ENCODE peak calls at places on chromosomes 3 and 15, in five cellular contexts. One of them, this sample, is unnamed.

GRCh38 chr15:57599299-57599810 is 7.7 kb downstream of the MYZAP start:
- DNase-seq in right atrium auricular region: no peak
- DNase-seq in PC-3: no peak
- DNase-seq in H9: no peak
- DNase-seq in foreskin fibroblast: no peak
- DNase-seq in this sample: no peak

GRCh38 chr15:35998637-35999036 is 452.7 kb upstream of the DPH6 start:
- DNase-seq in right atrium auricular region: no peak
- DNase-seq in PC-3: no peak
- DNase-seq in H9: no peak
- DNase-seq in foreskin fibroblast: no peak
- DNase-seq in this sample: no peak

GRCh38 chr15:76312540-76313174 is 1.4 kb upstream of the ETFA start:
- DNase-seq in right atrium auricular region: no peak
- DNase-seq in PC-3: peak
- DNase-seq in H9: no peak
- DNase-seq in foreskin fibroblast: peak
- DNase-seq in this sample: no peak

GRCh38 chr3:169026543-169027181 is 636.9 kb downstream of the MECOM start:
- DNase-seq in right atrium auricular region: no peak
- DNase-seq in PC-3: peak
- DNase-seq in H9: no peak
- DNase-seq in foreskin fibroblast: peak
- DNase-seq in this sample: peak

GRCh38 chr15:72105111-72105510 is 12.8 kb downstream of the MYO9A start:
- DNase-seq in right atrium auricular region: no peak
- DNase-seq in PC-3: no peak
- DNase-seq in H9: no peak
- DNase-seq in foreskin fibroblast: no peak
- DNase-seq in this sample: no peak

GRCh38 chr15:91992940-91993339 is 139.4 kb downstream of the SLCO3A1 start:
- DNase-seq in right atrium auricular region: no peak
- DNase-seq in PC-3: no peak
- DNase-seq in H9: no peak
- DNase-seq in foreskin fibroblast: no peak
- DNase-seq in this sample: no peak

GRCh38 chr3:114376091-114376490 is 82.3 kb downstream of the TIGIT start:
- DNase-seq in right atrium auricular region: no peak
- DNase-seq in PC-3: no peak
- DNase-seq in H9: no peak
- DNase-seq in foreskin fibroblast: peak
- DNase-seq in this sample: no peak

GRCh38 chr15:44207643-44208042 is 12.6 kb upstream of the FRMD5 start:
- DNase-seq in right atrium auricular region: no peak
- DNase-seq in PC-3: peak
- DNase-seq in H9: no peak
- DNase-seq in foreskin fibroblast: peak
- DNase-seq in this sample: no peak

GRCh38 chr15:79035111-79035601 is 55.4 kb downstream of the RASGRF1 start:
- DNase-seq in right atrium auricular region: no peak
- DNase-seq in PC-3: no peak
- DNase-seq in H9: peak
- DNase-seq in foreskin fibroblast: peak
- DNase-seq in this sample: no peak

GRCh38 chr3:94626599-94626998 is 563.7 kb downstream of the NSUN3 start:
- DNase-seq in right atrium auricular region: no peak
- DNase-seq in PC-3: no peak
- DNase-seq in H9: no peak
- DNase-seq in foreskin fibroblast: no peak
- DNase-seq in this sample: no peak

GRCh38 chr3:190038050-190038631 is 82.6 kb downstream of the P3H2 start:
- DNase-seq in right atrium auricular region: no peak
- DNase-seq in PC-3: peak
- DNase-seq in H9: no peak
- DNase-seq in foreskin fibroblast: peak
- DNase-seq in this sample: peak

GRCh38 chr3:74390121-74390870 is 224.2 kb downstream of the CNTN3 start:
- DNase-seq in right atrium auricular region: no peak
- DNase-seq in PC-3: no peak
- DNase-seq in H9: no peak
- DNase-seq in foreskin fibroblast: no peak
- DNase-seq in this sample: no peak

GRCh38 chr3:194067949-194068362 is 68.0 kb upstream of the HES1 start:
- DNase-seq in right atrium auricular region: no peak
- DNase-seq in PC-3: peak
- DNase-seq in H9: no peak
- DNase-seq in foreskin fibroblast: no peak
- DNase-seq in this sample: no peak

GRCh38 chr15:36458406-36458805 is 121.0 kb upstream of the CDIN1 start:
- DNase-seq in right atrium auricular region: no peak
- DNase-seq in PC-3: no peak
- DNase-seq in H9: no peak
- DNase-seq in foreskin fibroblast: peak
- DNase-seq in this sample: no peak

GRCh38 chr3:39499651-39500273 is 32.3 kb downstream of the MOBP start:
- DNase-seq in right atrium auricular region: no peak
- DNase-seq in PC-3: no peak
- DNase-seq in H9: no peak
- DNase-seq in foreskin fibroblast: no peak
- DNase-seq in this sample: no peak

GRCh38 chr3:100364421-100364820 is 29.9 kb downstream of the NIT2 start:
- DNase-seq in right atrium auricular region: no peak
- DNase-seq in PC-3: no peak
- DNase-seq in H9: no peak
- DNase-seq in foreskin fibroblast: no peak
- DNase-seq in this sample: no peak

GRCh38 chr15:48560321-48561051 is 85.0 kb downstream of the FBN1 start:
- DNase-seq in right atrium auricular region: no peak
- DNase-seq in PC-3: no peak
- DNase-seq in H9: no peak
- DNase-seq in foreskin fibroblast: no peak
- DNase-seq in this sample: no peak

GRCh38 chr3:8505621-8506020 is 4.0 kb downstream of the LMCD1 start:
- DNase-seq in right atrium auricular region: no peak
- DNase-seq in PC-3: peak
- DNase-seq in H9: no peak
- DNase-seq in foreskin fibroblast: no peak
- DNase-seq in this sample: no peak

GRCh38 chr3:54773251-54773650 is 154.6 kb downstream of the LRTM1 start:
- DNase-seq in right atrium auricular region: no peak
- DNase-seq in PC-3: no peak
- DNase-seq in H9: no peak
- DNase-seq in foreskin fibroblast: peak
- DNase-seq in this sample: no peak

GRCh38 chr3:50314816-50315215 is 7.7 kb downstream of the HYAL2 start:
- DNase-seq in right atrium auricular region: no peak
- DNase-seq in PC-3: no peak
- DNase-seq in H9: no peak
- DNase-seq in foreskin fibroblast: no peak
- DNase-seq in this sample: no peak

GRCh38 chr3:50318615-50319014 is 3.9 kb downstream of the HYAL2 start:
- DNase-seq in right atrium auricular region: no peak
- DNase-seq in PC-3: no peak
- DNase-seq in H9: no peak
- DNase-seq in foreskin fibroblast: no peak
- DNase-seq in this sample: no peak

GRCh38 chr3:50317303-50317702 is 5.2 kb downstream of the HYAL2 start:
- DNase-seq in right atrium auricular region: no peak
- DNase-seq in PC-3: peak
- DNase-seq in H9: no peak
- DNase-seq in foreskin fibroblast: no peak
- DNase-seq in this sample: no peak

GRCh38 chr3:50318163-50318562 is 4.4 kb downstream of the HYAL2 start:
- DNase-seq in right atrium auricular region: no peak
- DNase-seq in PC-3: no peak
- DNase-seq in H9: no peak
- DNase-seq in foreskin fibroblast: no peak
- DNase-seq in this sample: no peak

GRCh38 chr3:50316657-50317242 is 5.8 kb downstream of the HYAL2 start:
- DNase-seq in right atrium auricular region: no peak
- DNase-seq in PC-3: peak
- DNase-seq in H9: peak
- DNase-seq in foreskin fibroblast: no peak
- DNase-seq in this sample: no peak
- TF ChIP-seq CTCF in right atrium auricular region: no peak
- TF ChIP-seq CTCF in PC-3: no peak
- TF ChIP-seq CTCF in H9: no peak
- TF ChIP-seq CTCF in foreskin fibroblast: no peak
- TF ChIP-seq CTCF in this sample: no peak

DNA sequence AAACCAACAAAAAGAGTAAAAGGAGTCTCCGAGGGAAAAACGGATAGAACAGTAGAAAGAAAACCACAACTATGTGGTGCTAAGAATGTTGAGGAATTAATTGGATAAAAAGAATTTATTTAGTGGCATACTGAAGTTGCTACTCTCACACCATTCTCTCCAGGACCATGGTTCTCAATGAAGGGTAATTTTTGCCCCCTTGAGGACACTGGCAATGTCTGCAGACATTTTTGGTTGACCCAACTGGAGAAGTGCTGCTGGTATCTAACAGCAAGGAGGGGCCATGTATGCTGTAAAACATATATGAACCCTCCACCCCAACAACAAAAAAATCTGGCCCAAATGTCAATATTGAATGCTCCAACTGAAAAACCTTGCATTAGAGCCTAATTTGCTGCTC is 85.9 kb upstream of the CSPG5 start:
- DNase-seq in right atrium auricular region: no peak
- DNase-seq in PC-3: peak
- DNase-seq in H9: no peak
- DNase-seq in foreskin fibroblast: no peak
- DNase-seq in this sample: no peak
- TF ChIP-seq CTCF in right atrium auricular region: no peak
- TF ChIP-seq CTCF in PC-3: peak
- TF ChIP-seq CTCF in H9: peak
- TF ChIP-seq CTCF in foreskin fibroblast: peak
- TF ChIP-seq CTCF in this sample: peak

GRCh38 chr15:63505842-63506222 is 1.4 kb downstream of the USP3 start:
- DNase-seq in right atrium auricular region: no peak
- DNase-seq in PC-3: no peak
- DNase-seq in H9: no peak
- DNase-seq in foreskin fibroblast: no peak
- DNase-seq in this sample: no peak
- TF ChIP-seq CTCF in right atrium auricular region: no peak
- TF ChIP-seq CTCF in PC-3: no peak
- TF ChIP-seq CTCF in H9: no peak
- TF ChIP-seq CTCF in foreskin fibroblast: no peak
- TF ChIP-seq CTCF in this sample: no peak

DNA sequence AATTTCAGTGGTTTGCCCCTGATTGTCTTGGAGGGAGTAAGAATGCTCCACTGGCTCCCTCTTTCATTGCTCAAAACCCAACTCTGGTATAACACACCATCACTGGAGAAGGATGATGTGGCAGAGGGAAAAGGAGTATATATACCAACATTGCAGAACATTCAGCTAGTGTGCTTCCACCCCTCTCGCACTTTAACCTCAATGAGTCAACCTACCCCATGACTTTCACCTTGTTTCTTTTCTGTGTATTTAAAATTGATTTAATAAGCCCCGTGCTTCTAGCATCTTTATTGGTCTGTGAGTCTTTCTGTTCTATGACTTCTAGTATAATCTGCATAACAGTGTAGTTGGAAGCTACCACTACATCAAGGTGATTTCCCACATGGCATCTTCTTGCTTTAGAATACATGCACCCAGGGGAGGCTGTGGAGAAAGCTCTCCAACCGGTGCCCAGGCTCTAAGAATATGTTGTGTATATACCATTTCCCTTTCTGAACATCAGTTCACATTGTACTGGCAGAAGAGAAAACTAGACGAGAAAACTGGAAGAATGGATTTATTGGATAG is 595.1 kb upstream of the TGFBR2 start:
- DNase-seq in right atrium auricular region: no peak
- DNase-seq in PC-3: peak
- DNase-seq in H9: no peak
- DNase-seq in foreskin fibroblast: peak
- DNase-seq in this sample: no peak
- TF ChIP-seq CTCF in right atrium auricular region: no peak
- TF ChIP-seq CTCF in PC-3: no peak
- TF ChIP-seq CTCF in H9: no peak
- TF ChIP-seq CTCF in foreskin fibroblast: no peak
- TF ChIP-seq CTCF in this sample: no peak

GRCh38 chr3:182601597-182601996 is 191.7 kb upstream of the ATP11B start:
- DNase-seq in right atrium auricular region: no peak
- DNase-seq in PC-3: no peak
- DNase-seq in H9: no peak
- DNase-seq in foreskin fibroblast: no peak
- DNase-seq in this sample: no peak
- TF ChIP-seq CTCF in right atrium auricular region: no peak
- TF ChIP-seq CTCF in PC-3: no peak
- TF ChIP-seq CTCF in H9: no peak
- TF ChIP-seq CTCF in foreskin fibroblast: no peak
- TF ChIP-seq CTCF in this sample: no peak

DNA sequence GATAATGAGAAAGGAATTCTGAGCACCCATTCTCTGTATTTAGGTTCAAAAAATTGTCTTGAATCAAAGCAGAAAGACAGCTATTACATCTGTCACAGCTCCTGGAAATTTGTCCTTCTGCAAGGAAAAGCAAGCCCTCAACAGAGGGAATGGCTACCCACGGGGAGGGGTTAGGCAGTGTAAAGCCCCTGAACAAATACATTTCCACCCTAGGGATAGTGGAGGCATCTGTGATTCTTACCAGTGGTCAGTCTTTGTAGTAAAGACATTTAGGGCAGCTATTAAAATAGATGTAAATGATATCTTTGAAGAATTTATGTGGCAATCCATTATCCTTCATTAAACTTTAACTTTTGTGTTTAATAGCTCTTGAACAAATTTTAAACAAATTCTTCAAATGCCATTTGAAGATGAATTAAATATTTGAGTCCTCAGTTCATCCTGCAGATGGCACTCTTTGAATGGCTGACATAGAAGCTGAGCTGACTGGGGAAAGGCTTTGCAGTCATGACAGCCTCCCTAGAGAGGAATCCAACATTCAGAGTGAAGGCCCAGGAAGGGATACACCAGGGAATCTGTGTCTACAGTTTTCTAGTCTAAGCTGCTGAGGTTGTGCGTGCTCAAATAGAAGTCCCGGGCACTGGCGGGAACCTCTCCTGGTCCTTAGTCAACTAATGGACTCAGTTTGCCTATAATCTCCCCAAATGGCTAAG is 359.7 kb upstream of the ROPN1 start:
- DNase-seq in right atrium auricular region: no peak
- DNase-seq in PC-3: peak
- DNase-seq in H9: peak
- DNase-seq in foreskin fibroblast: peak
- DNase-seq in this sample: peak
- TF ChIP-seq CTCF in right atrium auricular region: peak
- TF ChIP-seq CTCF in PC-3: peak
- TF ChIP-seq CTCF in H9: peak
- TF ChIP-seq CTCF in foreskin fibroblast: peak
- TF ChIP-seq CTCF in this sample: peak

DNA sequence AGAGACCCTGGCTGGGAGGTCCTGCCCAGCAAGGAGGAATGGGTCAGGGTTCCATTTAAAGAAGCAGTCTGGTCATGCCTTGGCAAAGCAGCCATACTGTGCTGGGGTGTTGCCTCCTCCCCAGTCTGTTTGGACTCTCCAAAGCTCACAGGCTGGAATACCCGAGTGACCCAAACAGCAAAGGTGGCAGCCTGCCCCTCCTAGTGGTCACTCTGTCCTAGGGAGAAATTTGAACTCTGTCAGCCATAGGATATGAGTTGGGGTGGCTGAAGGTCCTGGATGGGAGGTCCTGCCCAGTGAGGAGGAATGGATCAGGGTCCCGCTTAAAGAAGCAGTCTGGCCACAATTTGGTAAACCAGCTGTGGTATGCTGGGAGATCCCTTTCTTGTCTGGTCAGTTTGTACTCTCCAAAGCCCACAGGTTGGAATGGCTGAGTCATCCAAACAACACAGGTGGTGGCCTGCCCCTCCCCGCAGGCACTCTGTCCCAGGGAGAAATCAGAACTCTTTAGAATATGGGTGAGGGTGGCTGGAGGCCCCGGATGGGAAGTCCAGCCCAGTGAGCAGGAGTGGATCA is 45.0 kb downstream of the CCR1 start:
- DNase-seq in right atrium auricular region: no peak
- DNase-seq in PC-3: peak
- DNase-seq in H9: peak
- DNase-seq in foreskin fibroblast: no peak
- DNase-seq in this sample: no peak
- TF ChIP-seq CTCF in right atrium auricular region: no peak
- TF ChIP-seq CTCF in PC-3: peak
- TF ChIP-seq CTCF in H9: peak
- TF ChIP-seq CTCF in foreskin fibroblast: peak
- TF ChIP-seq CTCF in this sample: no peak